ENCODE peak calls at places on chromosomes 16 and 17, in ten cellular contexts. R is effector memory CD4-positive, alpha-beta T cell; H is nephron progenitor cell; V is renal cortical epithelial cell; G is DMS79 treated with DMSO at 0.1 percent for 48 hours; K is GOT3; N is activated T-helper 1 cell treated with Interleukin-2 at 50 U/mL for 16 hours; C is kidney epithelial cell; B is ELF-1; W is RWPE1. F is an unnamed sample.

GRCh38 chr16:80627108-80627507 is 86.3 kb downstream of the DYNLRB2 start:
- DNase-seq in R (no peak), H (no peak), V (no peak), G (no peak), K (no peak), N (no peak), C (no peak), B (no peak), W (no peak), F (no peak)

GRCh38 chr16:27405546-27406451 is 3.8 kb downstream of the IL21R start:
- DNase-seq in R (no peak), H (peak; percentile 25), V (no peak), G (no peak), K (no peak), N (no peak), C (no peak), B (no peak), W (no peak), F (no peak)

GRCh38 chr17:13597723-13598347 is 3.9 kb downstream of the HS3ST3A1 start:
- DNase-seq in R (peak; percentile 10), H (peak; percentile 26), V (peak; percentile 28), G (no peak), K (no peak), N (no peak), C (no peak), B (peak; percentile 35), W (peak; percentile 21), F (no peak)

GRCh38 chr17:33594000-33594399 is 300.9 kb upstream of the ASIC2 start:
- DNase-seq in R (no peak), H (no peak), V (no peak), G (no peak), K (no peak), N (no peak), C (no peak), B (no peak), W (no peak), F (no peak)

GRCh38 chr17:77882040-77882439 is 76.5 kb upstream of the TNRC6C start:
- DNase-seq in R (no peak), H (no peak), V (no peak), G (no peak), K (no peak), N (no peak), C (no peak), B (no peak), W (no peak), F (no peak)

GRCh38 chr16:31501226-31501965 is 6.8 kb downstream of the RUSF1 start:
- DNase-seq in R (no peak), H (no peak), V (no peak), G (no peak), K (no peak), N (no peak), C (no peak), B (no peak), W (no peak), F (no peak)

GRCh38 chr16:71389330-71389729 is 30.8 kb downstream of the CALB2 start:
- DNase-seq in R (no peak), H (no peak), V (no peak), G (no peak), K (no peak), N (no peak), C (no peak), B (no peak), W (no peak), F (no peak)

GRCh38 chr17:69367298-69367697 is 40.4 kb upstream of the ABCA5 start:
- DNase-seq in R (no peak), H (no peak), V (no peak), G (no peak), K (no peak), N (no peak), C (no peak), B (no peak), W (no peak), F (no peak)

GRCh38 chr17:7716901-7717755 is at the start of gene DNAH2:
- DNase-seq in R (no peak), H (peak; percentile 98), V (peak; percentile 67), G (peak; percentile 96), K (peak; percentile 61), N (peak; percentile 7), C (peak; percentile 50), B (peak; percentile 95), W (peak; percentile 77), F (peak; percentile 64)

GRCh38 chr17:37787055-37787720 is 42.3 kb upstream of the HNF1B start:
- DNase-seq in R (no peak), H (no peak), V (peak; percentile 97), G (no peak), K (no peak), N (no peak), C (peak; percentile 90), B (no peak), W (no peak), F (peak; percentile 90)

GRCh38 chr16:78113258-78113657 is 13.8 kb downstream of the WWOX start:
- DNase-seq in R (no peak), H (no peak), V (no peak), G (no peak), K (no peak), N (no peak), C (no peak), B (no peak), W (no peak), F (no peak)

GRCh38 chr17:61405686-61406542 is 6.3 kb downstream of the TBX2 start:
- DNase-seq in R (no peak), H (no peak), V (no peak), G (no peak), K (no peak), N (no peak), C (no peak), B (no peak), W (no peak), F (no peak)

GRCh38 chr17:69724236-69724635 is 309.7 kb downstream of the MAP2K6 start:
- DNase-seq in R (no peak), H (no peak), V (no peak), G (no peak), K (no peak), N (no peak), C (no peak), B (no peak), W (no peak), F (no peak)

GRCh38 chr16:27982184-27982583 is 81.3 kb downstream of the GSG1L start:
- DNase-seq in R (no peak), H (no peak), V (no peak), G (no peak), K (no peak), N (no peak), C (no peak), B (no peak), W (no peak), F (no peak)

GRCh38 chr17:59503489-59503888 is 61.9 kb upstream of the DHX40 start:
- DNase-seq in R (no peak), H (no peak), V (no peak), G (no peak), K (no peak), N (no peak), C (no peak), B (no peak), W (no peak), F (no peak)

GRCh38 chr16:78503501-78504110 is 404.2 kb downstream of the WWOX start:
- DNase-seq in R (peak; percentile 35), H (peak; percentile 45), V (peak; percentile 48), G (peak; percentile 16), K (no peak), N (no peak), C (no peak), B (no peak), W (peak; percentile 9), F (peak; percentile 63)

GRCh38 chr17:28567604-28568003 is 3.7 kb downstream of the PIGS start:
- DNase-seq in R (no peak), H (no peak), V (no peak), G (no peak), K (no peak), N (no peak), C (no peak), B (no peak), W (no peak), F (no peak)

GRCh38 chr16:89006036-89006752 is 29.2 kb upstream of the CBFA2T3 start:
- DNase-seq in R (no peak), H (peak; percentile 1), V (no peak), G (no peak), K (no peak), N (no peak), C (no peak), B (no peak), W (no peak), F (no peak)

GRCh38 chr17:36204724-36205500 is 6.0 kb upstream of the CCL4L2 start:
- DNase-seq in R (no peak), H (no peak), V (no peak), G (no peak), K (no peak), N (no peak), C (no peak), B (no peak), W (no peak), F (no peak)